ENCODE peak calls at places on chromosomes 16 and 17, in six cellular contexts. One of them, this sample, is unnamed.

GRCh38 chr17:49913226-49914095 is 55.5 kb upstream of the DLX4 start:
- DNase-seq in K562: peak
- DNase-seq in GM12878: no peak
- DNase-seq in H1: no peak
- DNase-seq in WTC11: no peak
- DNase-seq in HepG2: no peak
- DNase-seq in this sample: peak

GRCh38 chr17:42565523-42566214 is 1.2 kb upstream of the MLX start:
- DNase-seq in K562: no peak
- DNase-seq in GM12878: no peak
- DNase-seq in H1: no peak
- DNase-seq in HepG2: no peak
- DNase-seq in WTC11: no peak
- DNase-seq in this sample: no peak

GRCh38 chr16:79932564-79932963 is 332.0 kb upstream of the MAF start:
- DNase-seq in H1: no peak
- DNase-seq in HepG2: no peak
- DNase-seq in K562: no peak
- DNase-seq in GM12878: no peak
- DNase-seq in WTC11: no peak
- DNase-seq in this sample: no peak

GRCh38 chr16:66740010-66740409 is 11.4 kb downstream of the DYNC1LI2 start:
- DNase-seq in GM12878: no peak
- DNase-seq in HepG2: peak
- DNase-seq in H1: no peak
- DNase-seq in WTC11: peak
- DNase-seq in K562: peak
- DNase-seq in this sample: no peak

GRCh38 chr17:15289285-15290185 is 24.4 kb upstream of the PMP22 start:
- DNase-seq in HepG2: peak
- DNase-seq in H1: no peak
- DNase-seq in WTC11: no peak
- DNase-seq in GM12878: no peak
- DNase-seq in K562: peak
- DNase-seq in this sample: no peak

GRCh38 chr17:62689441-62690167 is 62.1 kb downstream of the MRC2 start:
- DNase-seq in K562: no peak
- DNase-seq in WTC11: no peak
- DNase-seq in H1: no peak
- DNase-seq in GM12878: no peak
- DNase-seq in HepG2: no peak
- DNase-seq in this sample: no peak

GRCh38 chr17:77507116-77507885 is 366.5 kb downstream of the SEC14L1 start:
- DNase-seq in K562: no peak
- DNase-seq in GM12878: no peak
- DNase-seq in HepG2: no peak
- DNase-seq in WTC11: peak
- DNase-seq in H1: no peak
- DNase-seq in this sample: no peak

GRCh38 chr16:67449328-67449727 is 18.4 kb downstream of the HSD11B2 start:
- DNase-seq in H1: no peak
- DNase-seq in HepG2: no peak
- DNase-seq in K562: no peak
- DNase-seq in WTC11: no peak
- DNase-seq in GM12878: no peak
- DNase-seq in this sample: no peak

GRCh38 chr16:85491798-85492616 is 121.1 kb upstream of the GSE1 start:
- DNase-seq in K562: no peak
- DNase-seq in GM12878: no peak
- DNase-seq in HepG2: peak
- DNase-seq in H1: no peak
- DNase-seq in WTC11: no peak
- DNase-seq in this sample: peak

GRCh38 chr17:34721326-34721725 is 141.9 kb downstream of the TMEM132E start:
- DNase-seq in HepG2: no peak
- DNase-seq in GM12878: no peak
- DNase-seq in WTC11: no peak
- DNase-seq in H1: no peak
- DNase-seq in K562: no peak
- DNase-seq in this sample: peak

GRCh38 chr17:33033176-33033575 is 41.5 kb downstream of the SPACA3 start:
- DNase-seq in H1: no peak
- DNase-seq in GM12878: no peak
- DNase-seq in K562: no peak
- DNase-seq in WTC11: no peak
- DNase-seq in HepG2: no peak
- DNase-seq in this sample: no peak

GRCh38 chr17:7405413-7405881 is 1.6 kb upstream of the TMEM256 start:
- DNase-seq in HepG2: no peak
- DNase-seq in H1: no peak
- DNase-seq in GM12878: no peak
- DNase-seq in WTC11: no peak
- DNase-seq in K562: peak
- DNase-seq in this sample: no peak

GRCh38 chr17:7407483-7408231 is at the start of gene NLGN2:
- DNase-seq in WTC11: no peak
- DNase-seq in H1: no peak
- DNase-seq in HepG2: no peak
- DNase-seq in K562: no peak
- DNase-seq in GM12878: no peak
- DNase-seq in this sample: no peak

GRCh38 chr17:7408341-7408740 is 696 bp downstream of the NLGN2 start:
- DNase-seq in H1: no peak
- DNase-seq in K562: no peak
- DNase-seq in HepG2: no peak
- DNase-seq in WTC11: no peak
- DNase-seq in GM12878: no peak
- DNase-seq in this sample: no peak

GRCh38 chr17:7405882-7406825 is 1.5 kb upstream of the NLGN2 start:
- DNase-seq in WTC11: no peak
- DNase-seq in K562: no peak
- DNase-seq in H1: no peak
- DNase-seq in GM12878: no peak
- DNase-seq in HepG2: no peak
- DNase-seq in this sample: no peak

DNA sequence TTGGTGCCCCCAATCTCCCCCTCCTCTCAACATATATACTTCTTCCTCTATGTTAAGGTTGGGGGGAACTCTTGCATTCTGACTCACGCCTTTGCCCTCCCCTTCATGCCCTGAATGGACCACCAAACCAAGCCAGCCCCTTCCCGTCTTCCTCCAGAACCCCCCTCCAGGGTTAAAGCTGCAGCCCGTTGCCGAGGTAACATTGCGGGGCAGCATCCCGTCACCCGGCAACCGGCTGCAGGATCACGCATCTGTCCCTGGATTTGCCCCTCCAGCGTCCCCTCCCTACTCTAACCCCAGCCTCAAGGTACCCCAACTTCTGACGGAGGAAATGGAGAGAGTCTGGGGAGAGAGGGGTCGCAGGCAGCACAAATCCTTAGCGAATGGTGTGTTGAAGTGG is 612 bp upstream of the NLGN2 start:
- DNase-seq in K562: no peak
- DNase-seq in H1: no peak
- DNase-seq in WTC11: no peak
- DNase-seq in GM12878: no peak
- DNase-seq in HepG2: no peak
- DNase-seq in this sample: no peak
- TF ChIP-seq ATF3 in K562: no peak
- TF ChIP-seq ATF3 in H1: no peak
- TF ChIP-seq ATF3 in WTC11: no peak
- TF ChIP-seq ATF3 in GM12878: no peak
- TF ChIP-seq ATF3 in HepG2: no peak
- TF ChIP-seq ATF3 in this sample: no peak

DNA sequence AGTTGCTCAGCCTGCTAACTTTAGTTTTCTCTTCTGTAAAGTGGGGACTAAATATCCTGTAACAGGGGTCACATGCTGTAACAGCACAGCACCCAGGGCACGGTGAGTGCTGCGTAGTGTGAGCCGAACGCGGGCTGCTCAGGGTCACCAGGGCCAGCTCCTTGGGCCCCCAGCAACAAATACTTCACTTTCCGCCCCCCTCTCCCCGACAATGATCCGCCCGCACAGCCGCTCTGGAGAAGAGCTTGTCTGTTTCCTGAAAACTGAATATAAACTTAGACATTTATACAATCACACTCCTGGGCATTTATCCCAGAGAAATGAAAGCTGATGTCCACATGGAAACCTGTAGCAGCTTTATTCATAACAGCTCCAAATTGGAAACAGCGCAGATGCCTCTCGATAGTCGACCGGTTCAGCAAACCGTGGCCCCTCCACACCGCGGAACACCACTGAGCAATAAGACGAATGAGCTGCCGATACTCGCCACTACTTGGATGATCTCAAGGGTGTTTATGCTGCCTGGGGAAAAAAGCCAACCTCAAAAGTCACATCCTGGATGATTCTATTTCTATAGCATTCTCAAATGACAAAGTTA is 267.2 kb downstream of the PARN start:
- DNase-seq in WTC11: no peak
- DNase-seq in GM12878: no peak
- DNase-seq in H1: no peak
- DNase-seq in K562: no peak
- DNase-seq in HepG2: no peak
- DNase-seq in this sample: no peak
- TF ChIP-seq ATF3 in WTC11: no peak
- TF ChIP-seq ATF3 in GM12878: no peak
- TF ChIP-seq ATF3 in H1: no peak
- TF ChIP-seq ATF3 in K562: no peak
- TF ChIP-seq ATF3 in HepG2: no peak
- TF ChIP-seq ATF3 in this sample: no peak

GRCh38 chr17:28113269-28113668 is 70.8 kb downstream of the NLK start:
- DNase-seq in K562: no peak
- DNase-seq in HepG2: no peak
- DNase-seq in H1: no peak
- DNase-seq in GM12878: no peak
- DNase-seq in WTC11: no peak
- DNase-seq in this sample: no peak

GRCh38 chr17:28117304-28117703 is 74.8 kb downstream of the NLK start:
- DNase-seq in WTC11: no peak
- DNase-seq in K562: no peak
- DNase-seq in HepG2: no peak
- DNase-seq in GM12878: no peak
- DNase-seq in H1: no peak
- DNase-seq in this sample: no peak

GRCh38 chr17:28115046-28115445 is 72.6 kb downstream of the NLK start:
- DNase-seq in HepG2: no peak
- DNase-seq in WTC11: no peak
- DNase-seq in H1: no peak
- DNase-seq in GM12878: no peak
- DNase-seq in K562: no peak
- DNase-seq in this sample: no peak

GRCh38 chr17:28110184-28110583 is 67.7 kb downstream of the NLK start:
- DNase-seq in H1: no peak
- DNase-seq in GM12878: no peak
- DNase-seq in HepG2: no peak
- DNase-seq in K562: no peak
- DNase-seq in WTC11: no peak
- DNase-seq in this sample: no peak

DNA sequence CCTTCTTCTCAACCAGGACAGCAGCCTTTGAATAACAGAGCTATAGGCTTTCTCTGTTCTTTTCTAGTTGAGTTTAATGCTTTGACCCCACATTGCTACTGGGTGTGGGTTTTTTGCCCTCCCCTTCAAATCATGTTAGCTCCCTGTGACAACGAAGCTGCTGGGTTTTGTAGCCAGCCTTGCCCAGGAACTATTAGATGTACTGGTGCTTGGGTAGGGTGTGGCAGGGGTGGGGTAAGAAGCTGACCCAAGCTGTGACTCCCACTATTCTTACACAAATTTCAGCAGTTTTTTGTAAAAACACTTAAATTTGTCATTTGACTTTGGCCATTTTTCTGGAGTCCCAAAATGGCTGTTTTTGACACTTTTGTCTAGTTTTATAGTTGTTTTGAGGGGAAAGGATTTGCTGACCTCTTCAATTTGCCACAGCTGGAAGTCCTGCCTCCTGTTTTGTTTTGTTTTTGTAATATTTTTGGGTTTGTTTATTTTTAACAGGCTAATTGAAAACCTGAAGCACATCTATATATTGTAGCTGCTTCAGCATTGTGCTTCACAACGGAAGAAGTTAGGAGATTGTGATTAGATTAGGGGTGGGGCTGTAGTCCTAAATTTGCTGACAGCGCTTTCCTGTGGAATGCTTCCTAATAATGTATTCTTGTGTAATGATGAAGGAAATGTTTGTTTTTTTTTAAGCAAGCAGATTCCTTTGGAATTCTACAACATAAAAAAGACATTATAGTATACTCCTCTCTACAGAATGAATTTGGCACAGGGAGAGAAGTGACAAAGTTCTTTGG is 69.9 kb downstream of the NLK start:
- DNase-seq in HepG2: no peak
- DNase-seq in GM12878: no peak
- DNase-seq in H1: no peak
- DNase-seq in K562: no peak
- DNase-seq in WTC11: no peak
- DNase-seq in this sample: no peak
- TF ChIP-seq ATF3 in HepG2: no peak
- TF ChIP-seq ATF3 in GM12878: no peak
- TF ChIP-seq ATF3 in H1: no peak
- TF ChIP-seq ATF3 in K562: no peak
- TF ChIP-seq ATF3 in WTC11: no peak
- TF ChIP-seq ATF3 in this sample: no peak

GRCh38 chr17:37816951-37817350 is 72.1 kb upstream of the HNF1B start:
- DNase-seq in K562: no peak
- DNase-seq in GM12878: no peak
- DNase-seq in HepG2: no peak
- DNase-seq in WTC11: no peak
- DNase-seq in H1: no peak
- DNase-seq in this sample: no peak

GRCh38 chr17:37815516-37815915 is 70.7 kb upstream of the HNF1B start:
- DNase-seq in H1: no peak
- DNase-seq in HepG2: no peak
- DNase-seq in WTC11: no peak
- DNase-seq in K562: no peak
- DNase-seq in GM12878: no peak
- DNase-seq in this sample: no peak

GRCh38 chr17:37818689-37819088 is 73.8 kb upstream of the HNF1B start:
- DNase-seq in HepG2: no peak
- DNase-seq in GM12878: no peak
- DNase-seq in K562: no peak
- DNase-seq in WTC11: no peak
- DNase-seq in H1: no peak
- DNase-seq in this sample: peak

DNA sequence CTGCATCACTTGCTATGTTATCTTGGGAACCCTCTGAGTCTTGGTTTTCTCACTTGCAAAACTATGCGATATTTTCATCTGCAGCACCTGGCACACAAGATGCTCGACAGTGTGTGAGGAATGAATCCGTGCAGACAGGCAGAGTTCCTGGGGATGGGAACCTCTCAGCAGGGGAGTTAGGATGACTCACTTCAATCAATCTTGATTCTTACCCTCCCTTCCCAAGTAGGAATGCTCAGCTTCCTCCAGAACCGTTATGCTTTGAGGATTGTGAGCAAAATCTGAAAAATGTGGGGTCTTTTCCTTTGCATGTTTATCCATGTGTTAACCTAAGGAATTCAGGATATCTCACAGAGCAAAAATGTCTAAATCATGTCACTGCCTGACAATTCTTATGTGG is 68.9 kb upstream of the HNF1B start:
- DNase-seq in H1: no peak
- DNase-seq in WTC11: no peak
- DNase-seq in GM12878: no peak
- DNase-seq in K562: no peak
- DNase-seq in HepG2: no peak
- DNase-seq in this sample: no peak
- TF ChIP-seq ATF3 in H1: no peak
- TF ChIP-seq ATF3 in WTC11: no peak
- TF ChIP-seq ATF3 in GM12878: no peak
- TF ChIP-seq ATF3 in K562: no peak
- TF ChIP-seq ATF3 in HepG2: no peak
- TF ChIP-seq ATF3 in this sample: no peak